ENCODE peak calls at places on chromosomes 1 and 21, in eight cellular contexts. J, A, U, P, E, X, Y and R are unnamed samples.
A peak's percentile ranks its signal among the peaks of the same experiment; 100 is the strongest.

GRCh38 chr21:43761886-43762285 is 14.2 kb downstream of the CSTB start:
- DNase-seq in J (no peak), A (no peak), U (no peak), P (no peak), E (no peak), X (no peak), Y (no peak), R (no peak)

GRCh38 chr1:94061513-94062443 is 59.2 kb downstream of the ABCA4 start:
- DNase-seq in J (no peak), A (no peak), U (no peak), P (peak; percentile 66), E (peak; percentile 79), X (peak; percentile 70), Y (peak; percentile 62), R (peak; percentile 76)

GRCh38 chr1:60911980-60912692 is 170.2 kb upstream of the NFIA start:
- DNase-seq in J (no peak), A (no peak), U (no peak), P (no peak), E (no peak), X (no peak), Y (no peak), R (no peak)

GRCh38 chr1:3697810-3698209 is 45.5 kb downstream of the TP73 start:
- DNase-seq in J (no peak), A (no peak), U (no peak), P (no peak), E (no peak), X (no peak), Y (no peak), R (no peak)

GRCh38 chr1:111221633-111222286 is 5.8 kb upstream of the CHI3L2 start:
- DNase-seq in J (no peak), A (peak; percentile 77), U (no peak), P (no peak), E (no peak), X (peak; percentile 66), Y (peak; percentile 99), R (no peak)

GRCh38 chr1:116971965-116972675 is 29.4 kb upstream of the CD101 start:
- DNase-seq in J (no peak), A (no peak), U (no peak), P (no peak), E (peak; percentile 31), X (no peak), Y (no peak), R (no peak)

GRCh38 chr1:89657886-89658285 is 25.0 kb downstream of the LRRC8C start:
- DNase-seq in J (no peak), A (peak; percentile 75), U (no peak), P (no peak), E (no peak), X (peak; percentile 15), Y (peak; percentile 84), R (no peak)

GRCh38 chr1:3864884-3865283 is 7.6 kb downstream of the DFFB start:
- DNase-seq in J (no peak), A (no peak), U (no peak), P (no peak), E (no peak), X (no peak), Y (no peak), R (no peak)

GRCh38 chr1:30847358-30847972 is 61.1 kb downstream of the SDC3 start:
- DNase-seq in J (no peak), A (no peak), U (no peak), P (no peak), E (peak; percentile 12), X (no peak), Y (no peak), R (no peak)

GRCh38 chr21:24514081-24514733 is 1093.1 kb downstream of the MRPL39 start:
- DNase-seq in J (no peak), A (no peak), U (no peak), P (peak; percentile 7), E (no peak), X (no peak), Y (peak; percentile 1), R (no peak)

GRCh38 chr21:44405091-44405947 is 50.0 kb upstream of the LRRC3 start:
- DNase-seq in J (no peak), A (no peak), U (no peak), P (no peak), E (no peak), X (no peak), Y (no peak), R (no peak)

GRCh38 chr21:45499201-45499750 is 43.0 kb downstream of the SLC19A1 start:
- DNase-seq in J (no peak), A (no peak), U (no peak), P (no peak), E (no peak), X (no peak), Y (no peak), R (no peak)

GRCh38 chr1:10903826-10904225 is 107.4 kb upstream of the CASZ1 start:
- DNase-seq in J (no peak), A (no peak), U (no peak), P (no peak), E (no peak), X (no peak), Y (no peak), R (no peak)

GRCh38 chr1:14958249-14959215 is 195.0 kb upstream of the TMEM51 start:
- DNase-seq in J (no peak), A (no peak), U (no peak), P (no peak), E (no peak), X (no peak), Y (no peak), R (no peak)

GRCh38 chr1:151340870-151341754 is 5.9 kb downstream of the RFX5 start:
- DNase-seq in J (peak; percentile 6), A (peak; percentile 75), U (peak; percentile 31), P (peak; percentile 88), E (peak; percentile 87), X (peak; percentile 61), Y (peak; percentile 76), R (no peak)

GRCh38 chr1:57881696-57882095 is 457.8 kb upstream of the DAB1 start:
- DNase-seq in J (no peak), A (no peak), U (no peak), P (no peak), E (no peak), X (no peak), Y (no peak), R (no peak)

GRCh38 chr1:28934676-28935075 is 20.3 kb downstream of the EPB41 start:
- DNase-seq in J (no peak), A (no peak), U (no peak), P (no peak), E (peak; percentile 14), X (no peak), Y (no peak), R (no peak)

GRCh38 chr1:172382949-172383348 is 37.5 kb upstream of the C1orf105 start:
- DNase-seq in J (no peak), A (no peak), U (no peak), P (no peak), E (no peak), X (no peak), Y (no peak), R (no peak)

GRCh38 chr1:26471201-26471497 is 1.1 kb upstream of the HMGN2 start:
- DNase-seq in J (no peak), A (no peak), U (no peak), P (no peak), E (no peak), X (no peak), Y (no peak), R (no peak)

GRCh38 chr1:116581323-116581885 is 10.6 kb upstream of the CD58 start:
- DNase-seq in J (no peak), A (no peak), U (no peak), P (no peak), E (no peak), X (no peak), Y (no peak), R (no peak)

GRCh38 chr1:154474802-154475201 is 27.2 kb upstream of the TDRD10 start:
- DNase-seq in J (no peak), A (no peak), U (no peak), P (peak; percentile 32), E (peak; percentile 66), X (no peak), Y (no peak), R (no peak)

GRCh38 chr1:42941640-42942330 is 16.9 kb downstream of the SLC2A1 start:
- DNase-seq in J (no peak), A (no peak), U (no peak), P (peak; percentile 77), E (peak; percentile 88), X (no peak), Y (peak; percentile 35), R (no peak)

GRCh38 chr21:34690041-34690792 is 21.4 kb downstream of the CLIC6 start:
- DNase-seq in J (no peak), A (no peak), U (no peak), P (no peak), E (no peak), X (no peak), Y (no peak), R (no peak)

GRCh38 chr21:30769724-30770431 is 14.7 kb upstream of the KRTAP21-1 start:
- DNase-seq in J (no peak), A (no peak), U (no peak), P (no peak), E (no peak), X (no peak), Y (no peak), R (no peak)

GRCh38 chr1:204883405-204883804 is 12.7 kb downstream of the NFASC start:
- DNase-seq in J (no peak), A (no peak), U (no peak), P (no peak), E (no peak), X (no peak), Y (no peak), R (no peak)

GRCh38 chr1:42940851-42941639 is 17.6 kb downstream of the SLC2A1 start:
- DNase-seq in J (no peak), A (no peak), U (no peak), P (peak; percentile 94), E (peak; percentile 92), X (no peak), Y (peak; percentile 88), R (no peak)

GRCh38 chr1:183604048-183604808 is 14.0 kb upstream of the NCF2 start:
- DNase-seq in J (no peak), A (no peak), U (no peak), P (no peak), E (peak; percentile 94), X (peak; percentile 61), Y (peak; percentile 95), R (no peak)

GRCh38 chr1:8464377-8464776 is 146.5 kb downstream of the SLC45A1 start:
- DNase-seq in J (no peak), A (no peak), U (no peak), P (no peak), E (no peak), X (no peak), Y (no peak), R (no peak)

GRCh38 chr1:45954401-45954847 is 151.0 kb downstream of the MAST2 start:
- DNase-seq in J (no peak), A (no peak), U (no peak), P (peak; percentile 80), E (peak; percentile 85), X (no peak), Y (no peak), R (no peak)

GRCh38 chr1:160097196-160097910 is 1.1 kb downstream of the IGSF8 start:
- DNase-seq in J (no peak), A (peak; percentile 59), U (peak; percentile 22), P (no peak), E (no peak), X (no peak), Y (no peak), R (no peak)